ENCODE peak calls at places on chromosomes 4 and X, in seven cellular contexts. G is H1, U is transverse colon, O is lower leg skin, M is heart left ventricle, C is GM12891, I is A549. A is an unnamed sample.

GRCh38 chrX:38768079-38768478 is 33.2 kb upstream of the MID1IP1 start:
- DNase-seq in C (no peak), O (no peak), U (no peak), I (peak; percentile 11), G (no peak), M (no peak), A (peak; percentile 46)

GRCh38 chr4:185346975-185347601 is 48.6 kb downstream of the LRP2BP start:
- DNase-seq in G (no peak), C (no peak), O (no peak), M (no peak), I (no peak), U (no peak), A (no peak)

GRCh38 chr4:90845777-90846176 is 718.6 kb downstream of the CCSER1 start:
- DNase-seq in G (no peak), O (no peak), I (peak; percentile 18), C (no peak), M (no peak), U (no peak), A (no peak)

GRCh38 chr4:110637408-110638131 is 14.7 kb upstream of the PITX2 start:
- DNase-seq in M (no peak), U (no peak), C (no peak), O (no peak), I (no peak), G (peak; percentile 75), A (no peak)

GRCh38 chr4:20137176-20137575 is 114.5 kb upstream of the SLIT2 start:
- DNase-seq in U (no peak), O (no peak), C (no peak), M (no peak), G (no peak), I (no peak), A (no peak)

GRCh38 chr4:184448828-184449227 is 25.5 kb downstream of the IRF2 start:
- DNase-seq in C (peak; percentile 40), G (no peak), O (peak; percentile 49), M (peak; percentile 68), U (peak; percentile 44), I (no peak), A (peak; percentile 15)

GRCh38 chr4:24646777-24647460 is 62.6 kb upstream of the DHX15 start:
- DNase-seq in U (no peak), G (no peak), I (no peak), O (no peak), M (no peak), C (no peak), A (no peak)

GRCh38 chrX:151776113-151776790 is 41.7 kb downstream of the CNGA2 start:
- DNase-seq in G (no peak), O (no peak), I (no peak), M (peak; percentile 26), U (no peak), C (no peak), A (no peak)

GRCh38 chr4:174874898-174875297 is 43.3 kb upstream of the ADAM29 start:
- DNase-seq in O (no peak), G (no peak), I (no peak), M (no peak), C (no peak), U (no peak), A (no peak)

GRCh38 chr4:183798249-183798920 is 106.7 kb upstream of the STOX2 start:
- DNase-seq in M (no peak), U (peak; percentile 19), O (no peak), I (no peak), G (peak; percentile 58), C (no peak), A (no peak)

GRCh38 chr4:79141530-79141929 is 184.3 kb downstream of the NAA11 start:
- DNase-seq in O (no peak), C (no peak), M (no peak), G (peak; percentile 46), I (no peak), U (no peak), A (peak; percentile 8)

GRCh38 chrX:44971674-44972073 is 98.7 kb downstream of the KDM6A start:
- DNase-seq in U (no peak), G (no peak), C (no peak), I (no peak), M (no peak), O (no peak), A (peak; percentile 86)

GRCh38 chrX:38940547-38940946 is 139.3 kb downstream of the MID1IP1 start:
- DNase-seq in I (no peak), M (no peak), G (no peak), U (no peak), O (no peak), C (no peak), A (no peak)

GRCh38 chrX:67601771-67602170 is 58.0 kb downstream of the AR start:
- DNase-seq in C (no peak), U (no peak), I (no peak), G (no peak), M (no peak), O (no peak), A (no peak)

GRCh38 chrX:150813922-150814321 is 84.5 kb downstream of the CD99L2 start:
- DNase-seq in O (no peak), G (no peak), M (no peak), C (no peak), I (no peak), U (no peak), A (no peak)

GRCh38 chr4:55385201-55385649 is 10.5 kb upstream of the TMEM165 start:
- DNase-seq in G (no peak), O (no peak), U (no peak), C (no peak), I (no peak), M (no peak), A (peak; percentile 38)

GRCh38 chr4:26885912-26886274 is 25.3 kb downstream of the STIM2 start:
- DNase-seq in I (no peak), O (peak; percentile 35), G (no peak), U (no peak), M (no peak), C (peak; percentile 22), A (peak; percentile 16)

GRCh38 chr4:57193996-57194675 is 84.0 kb upstream of the IGFBP7 start:
- DNase-seq in M (no peak), O (no peak), C (no peak), G (peak; percentile 60), U (no peak), I (no peak), A (no peak)

GRCh38 chr4:26916195-26916594 is 55.6 kb downstream of the STIM2 start:
- DNase-seq in U (no peak), O (no peak), C (no peak), G (no peak), I (no peak), M (no peak), A (no peak)

GRCh38 chr4:13917010-13917409 is 289.5 kb upstream of the BOD1L1 start:
- DNase-seq in O (no peak), G (no peak), I (no peak), U (no peak), M (no peak), C (no peak), A (no peak)

DNA sequence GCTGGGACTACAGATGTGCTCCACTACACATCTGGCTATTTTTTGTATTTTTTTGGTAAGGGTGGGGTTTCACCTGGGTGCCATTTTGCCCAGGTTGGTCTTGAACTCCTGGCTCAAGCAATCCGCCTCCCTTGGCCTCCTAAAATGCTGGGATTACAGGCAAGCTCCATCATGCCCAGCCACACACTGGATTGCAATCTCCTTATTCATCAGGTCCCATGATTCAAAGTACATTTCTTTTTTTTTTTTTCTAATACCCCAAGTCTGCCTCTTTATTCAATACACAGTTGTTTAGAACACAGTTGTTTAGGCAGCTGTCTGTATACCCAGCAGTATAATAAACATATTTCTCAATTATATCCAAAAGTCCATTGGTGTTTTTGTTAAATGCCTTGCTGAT is 130.3 kb upstream of the ARSJ start:
- DNase-seq in M (no peak), O (no peak), U (no peak), C (no peak), G (no peak), I (no peak), A (no peak)
- TF ChIP-seq POLR2A in M (no peak), O (no peak), U (no peak), C (no peak), G (no peak), I (no peak), A (no peak)

DNA sequence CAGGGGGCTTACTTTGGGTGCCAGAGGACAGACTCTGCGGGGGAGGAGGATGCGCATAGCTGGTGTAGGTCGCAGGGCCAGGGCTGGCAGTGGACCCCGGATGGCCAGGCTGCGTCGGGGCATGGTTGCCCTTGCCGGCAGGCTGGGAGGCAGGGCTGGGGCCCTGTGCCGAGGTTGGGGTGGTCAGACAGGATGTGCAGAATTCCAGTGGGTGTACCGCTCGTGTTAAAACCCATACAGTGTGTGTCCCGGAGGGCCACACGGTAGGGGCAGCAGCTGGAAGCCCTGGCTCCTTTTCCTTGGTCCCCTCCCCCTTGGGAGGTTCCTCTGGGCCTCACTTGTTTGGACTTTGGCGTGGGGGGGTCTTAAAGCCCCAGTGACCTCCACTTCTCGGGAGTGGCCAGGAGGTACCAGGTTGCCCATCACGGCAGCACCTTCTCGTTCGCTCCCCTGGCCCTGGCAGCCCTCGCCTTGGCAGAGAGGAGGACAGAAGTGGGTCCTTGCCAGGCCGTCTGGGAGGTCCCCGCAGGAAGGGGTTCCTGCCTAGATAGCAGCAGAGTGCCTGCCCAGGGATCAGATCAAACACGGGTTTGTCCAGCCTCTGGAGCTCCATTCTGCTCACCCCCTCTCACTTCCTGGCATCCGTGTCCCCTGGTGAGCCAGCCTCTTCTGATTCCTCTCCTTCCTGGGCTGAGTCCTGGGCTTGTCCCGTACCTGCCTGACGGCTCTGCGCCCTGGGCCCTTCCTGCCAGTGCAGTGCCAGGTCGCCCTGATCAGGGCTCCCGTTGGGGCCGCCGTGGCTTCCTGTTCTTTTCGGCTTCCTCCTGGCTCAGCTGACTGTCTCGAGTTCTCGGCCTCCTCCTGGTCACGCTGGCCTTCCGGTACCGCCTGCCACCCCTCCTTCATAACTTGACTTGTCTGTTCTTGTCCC is 56.7 kb upstream of the HGFAC start:
- DNase-seq in I (no peak), U (peak; percentile 41), O (peak; percentile 78), C (no peak), M (peak; percentile 63), G (peak; percentile 46), A (no peak)
- TF ChIP-seq POLR2A in I (no peak), U (peak; percentile 49), O (no peak), C (no peak), M (no peak), G (no peak), A (no peak)

GRCh38 chrX:42107495-42108139 is 184.3 kb upstream of the CASK start:
- DNase-seq in I (no peak), M (no peak), U (no peak), C (no peak), G (no peak), O (no peak), A (no peak)

GRCh38 chrX:42097491-42097890 is 174.1 kb upstream of the CASK start:
- DNase-seq in I (no peak), M (no peak), U (no peak), O (no peak), G (no peak), C (no peak), A (no peak)

GRCh38 chrX:42098897-42099296 is 175.5 kb upstream of the CASK start:
- DNase-seq in G (no peak), O (no peak), C (no peak), I (no peak), U (no peak), M (peak; percentile 20), A (no peak)

GRCh38 chrX:42106556-42106955 is 183.2 kb upstream of the CASK start:
- DNase-seq in U (no peak), G (no peak), M (no peak), I (no peak), C (no peak), O (no peak), A (no peak)

GRCh38 chrX:42102586-42103282 is 179.4 kb upstream of the CASK start:
- DNase-seq in G (no peak), O (no peak), I (no peak), U (no peak), C (no peak), M (peak; percentile 17), A (no peak)
- TF ChIP-seq POLR2A in G (no peak), O (no peak), I (no peak), U (no peak), C (no peak), M (no peak), A (no peak)

GRCh38 chrX:101485212-101486064 is at the start of gene ARMCX4:
- DNase-seq in O (peak; percentile 14), G (peak; percentile 73), U (peak; percentile 18), C (peak; percentile 21), I (no peak), M (peak; percentile 49), A (peak; percentile 1)
- TF ChIP-seq POLR2A in O (no peak), G (peak; percentile 60), U (no peak), C (no peak), I (no peak), M (no peak), A (no peak)